ENCODE peak calls at places on chromosome 7, in nine cellular contexts. O is cerebellar cortex, N is midbrain, V is NCI-H748 treated with DMSO at 0.1 percent for 48 hours, D is adipocyte, L is NCI-H345, M is breast epithelium, U is kidney epithelial cell, G is GM04504. P is an unnamed sample.

GRCh38 chr7:140214075-140214684 is 37.4 kb upstream of the KDM7A start:
- DNase-seq in V (no peak), O (peak), N (no peak), G (no peak), L (peak), M (no peak), D (peak), U (peak), P (no peak)

GRCh38 chr7:99224263-99224947 is 16.5 kb upstream of the KPNA7 start:
- DNase-seq in L (peak), G (no peak), M (no peak), D (peak), N (no peak), U (peak), O (no peak), V (no peak), P (no peak)

GRCh38 chr7:39749177-39749576 is 125.8 kb downstream of the RALA start:
- DNase-seq in D (peak), N (no peak), U (no peak), O (no peak), V (no peak), G (peak), M (no peak), L (no peak), P (no peak)

GRCh38 chr7:28068811-28069216 is 111.8 kb downstream of the JAZF1 start:
- DNase-seq in V (no peak), O (peak), N (no peak), M (no peak), G (no peak), U (no peak), D (peak), L (no peak), P (no peak)

GRCh38 chr7:115662676-115663075 is 367.9 kb downstream of the TFEC start:
- DNase-seq in O (no peak), G (no peak), V (no peak), D (no peak), N (no peak), L (no peak), M (no peak), U (no peak), P (no peak)

GRCh38 chr7:92612501-92612900 is 22.3 kb upstream of the FAM133B start:
- DNase-seq in M (no peak), G (peak), N (no peak), O (no peak), L (no peak), U (no peak), D (peak), V (no peak), P (no peak)

GRCh38 chr7:50330701-50331100 is 26.2 kb downstream of the IKZF1 start:
- DNase-seq in D (no peak), M (no peak), U (no peak), O (no peak), V (no peak), L (no peak), N (no peak), G (no peak), P (no peak)

GRCh38 chr7:68642727-68643126 is 955.5 kb upstream of the AUTS2 start:
- DNase-seq in V (no peak), N (no peak), O (no peak), L (no peak), G (no peak), M (no peak), D (no peak), U (no peak), P (no peak)

GRCh38 chr7:31368620-31369019 is 28.1 kb upstream of the NEUROD6 start:
- DNase-seq in D (no peak), O (no peak), U (no peak), G (no peak), V (no peak), M (no peak), L (peak), N (no peak), P (no peak)

GRCh38 chr7:75962607-75963382 is 31.6 kb downstream of the TMEM120A start:
- DNase-seq in D (peak), G (no peak), L (no peak), N (no peak), V (no peak), U (no peak), O (no peak), M (no peak), P (no peak)

GRCh38 chr7:33517191-33517590 is 387.8 kb downstream of the BBS9 start:
- DNase-seq in O (no peak), L (peak), D (no peak), V (no peak), G (no peak), N (no peak), M (no peak), U (no peak), P (no peak)

GRCh38 chr7:38550881-38551280 is 80.3 kb downstream of the AMPH start:
- DNase-seq in O (no peak), L (no peak), D (peak), M (no peak), N (no peak), V (no peak), G (no peak), U (no peak), P (no peak)

GRCh38 chr7:121755818-121756501 is 117.0 kb upstream of the PTPRZ1 start:
- DNase-seq in G (no peak), L (peak), O (peak), N (peak), M (no peak), V (peak), U (no peak), D (no peak), P (no peak)

GRCh38 chr7:46999866-47000265 is 582.0 kb downstream of the TNS3 start:
- DNase-seq in N (no peak), V (no peak), O (peak), U (no peak), D (no peak), L (no peak), G (no peak), M (no peak), P (no peak)

GRCh38 chr7:87152897-87153641 is 816 bp downstream of the DMTF1 start:
- DNase-seq in D (peak), N (peak), M (peak), O (peak), V (peak), G (no peak), L (no peak), U (no peak), P (peak)

GRCh38 chr7:140609646-140610045 is 31.0 kb downstream of the DENND2A start:
- DNase-seq in N (no peak), O (no peak), U (no peak), D (peak), L (no peak), M (no peak), V (no peak), G (no peak), P (no peak)

GRCh38 chr7:73341877-73342276 is 13.9 kb downstream of the FKBP6 start:
- DNase-seq in G (no peak), L (no peak), N (no peak), O (no peak), U (no peak), V (no peak), D (peak), M (no peak), P (no peak)

GRCh38 chr7:44567884-44568283 is 5.8 kb downstream of the DDX56 start:
- DNase-seq in D (no peak), U (no peak), O (no peak), V (no peak), L (no peak), M (no peak), G (no peak), N (no peak), P (no peak)

GRCh38 chr7:39413866-39414668 is 152.1 kb upstream of the YAE1 start:
- DNase-seq in D (peak), M (no peak), G (no peak), L (peak), U (no peak), V (peak), O (peak), N (peak), P (no peak)

GRCh38 chr7:44897299-44897698 is 12.0 kb upstream of the PURB start:
- DNase-seq in U (no peak), V (no peak), L (no peak), D (no peak), M (no peak), N (no peak), G (no peak), O (no peak), P (no peak)

GRCh38 chr7:128266891-128267839 is 26.1 kb downstream of the LEP start:
- DNase-seq in N (peak), M (peak), G (peak), O (peak), U (peak), D (peak), L (peak), V (no peak), P (no peak)

GRCh38 chr7:158811461-158811860 is 17.8 kb downstream of the ESYT2 start:
- DNase-seq in M (no peak), G (no peak), V (no peak), N (no peak), U (peak), L (no peak), D (peak), O (no peak), P (no peak)

GRCh38 chr7:40507166-40507565 is 372.4 kb downstream of the SUGCT start:
- DNase-seq in N (no peak), G (no peak), D (no peak), V (no peak), L (no peak), U (no peak), M (no peak), O (no peak), P (no peak)

GRCh38 chr7:105811189-105811847 is 65.1 kb downstream of the ATXN7L1 start:
- DNase-seq in M (no peak), U (no peak), L (no peak), D (no peak), G (no peak), V (no peak), O (no peak), N (no peak), P (no peak)

GRCh38 chr7:98293746-98294145 is 12.3 kb downstream of the BRI3 start:
- DNase-seq in U (no peak), V (no peak), D (no peak), O (no peak), M (no peak), L (no peak), N (no peak), G (no peak), P (no peak)

GRCh38 chr7:47817922-47818321 is 130.3 kb downstream of the PKD1L1 start:
- DNase-seq in M (no peak), V (no peak), U (no peak), G (no peak), N (no peak), O (no peak), D (peak), L (no peak), P (no peak)

GRCh38 chr7:101936223-101936611 is 118.8 kb downstream of the CUX1 start:
- DNase-seq in U (no peak), M (no peak), N (no peak), O (no peak), D (no peak), G (no peak), L (no peak), V (no peak), P (no peak)

GRCh38 chr7:39746162-39746782 is 122.9 kb downstream of the RALA start:
- DNase-seq in V (peak), U (no peak), M (peak), G (peak), N (peak), O (peak), D (peak), L (peak), P (peak)

GRCh38 chr7:1093916-1094508 is 6.1 kb downstream of the GPER1 start:
- DNase-seq in U (no peak), D (no peak), O (no peak), N (no peak), M (no peak), G (no peak), V (no peak), L (no peak), P (no peak)

GRCh38 chr7:87600130-87601124 is at the start of gene ABCB1:
- DNase-seq in N (no peak), D (peak), G (peak), O (peak), U (peak), V (no peak), L (peak), M (peak), P (peak)

GRCh38 chr7:135077642-135078041 is 70.2 kb upstream of the TMEM140 start:
- DNase-seq in D (no peak), G (no peak), N (no peak), M (no peak), U (no peak), O (no peak), L (no peak), V (no peak), P (no peak)

GRCh38 chr7:32410545-32410944 is 79.6 kb downstream of the LSM5 start:
- DNase-seq in D (no peak), O (no peak), L (no peak), V (no peak), N (no peak), G (no peak), M (no peak), U (no peak), P (no peak)

GRCh38 chr7:47211467-47212121 is 370.3 kb downstream of the TNS3 start:
- DNase-seq in G (no peak), U (no peak), N (no peak), O (no peak), D (no peak), L (no peak), V (no peak), M (no peak), P (no peak)

GRCh38 chr7:132858251-132858650 is 223.6 kb downstream of the CHCHD3 start:
- DNase-seq in U (no peak), O (no peak), N (no peak), V (no peak), M (no peak), L (no peak), D (no peak), G (no peak), P (no peak)

GRCh38 chr7:24727165-24728120 is 29.8 kb downstream of the GSDME start:
- DNase-seq in N (no peak), G (no peak), O (no peak), L (no peak), V (no peak), M (peak), U (no peak), D (peak), P (no peak)

GRCh38 chr7:30184804-30185487 is 50.2 kb downstream of the MTURN start:
- DNase-seq in O (peak), M (peak), V (no peak), G (no peak), U (no peak), L (no peak), N (peak), D (no peak), P (no peak)